ENCODE peak calls at places on chromosomes 2 and 18, in four cellular contexts. One of them, this sample, is unnamed.

GRCh38 chr2:38076250-38076709 is 329 bp upstream of the CYP1B1 start:
- DNase-seq in GM12878: no peak
- DNase-seq in K562: no peak
- DNase-seq in HepG2: no peak
- DNase-seq in this sample: peak

GRCh38 chr2:218607436-218608115 is at the start of gene PLCD4:
- DNase-seq in GM12878: no peak
- DNase-seq in K562: no peak
- DNase-seq in HepG2: no peak
- DNase-seq in this sample: no peak

GRCh38 chr18:9743200-9744016 is 35.3 kb downstream of the RAB31 start:
- DNase-seq in HepG2: peak
- DNase-seq in K562: peak
- DNase-seq in GM12878: no peak
- DNase-seq in this sample: peak

GRCh38 chr2:227360351-227360750 is 18.8 kb downstream of the TM4SF20 start:
- DNase-seq in K562: no peak
- DNase-seq in GM12878: no peak
- DNase-seq in HepG2: no peak
- DNase-seq in this sample: no peak

GRCh38 chr18:75407468-75408437 is 19.8 kb downstream of the SMIM21 start:
- DNase-seq in GM12878: no peak
- DNase-seq in K562: no peak
- DNase-seq in HepG2: no peak
- DNase-seq in this sample: no peak

GRCh38 chr2:67616749-67617148 is 219.6 kb downstream of the ETAA1 start:
- DNase-seq in GM12878: peak
- DNase-seq in HepG2: no peak
- DNase-seq in K562: no peak
- DNase-seq in this sample: no peak

GRCh38 chr18:50182516-50182915 is 12.4 kb downstream of the MYO5B start:
- DNase-seq in HepG2: no peak
- DNase-seq in K562: no peak
- DNase-seq in GM12878: no peak
- DNase-seq in this sample: no peak

GRCh38 chr2:123165616-123166015 is 859.5 kb upstream of the CNTNAP5 start:
- DNase-seq in GM12878: no peak
- DNase-seq in K562: no peak
- DNase-seq in HepG2: no peak
- DNase-seq in this sample: no peak

GRCh38 chr2:220894069-220894468 is 678.0 kb downstream of the EPHA4 start:
- DNase-seq in K562: no peak
- DNase-seq in GM12878: no peak
- DNase-seq in HepG2: no peak
- DNase-seq in this sample: no peak

GRCh38 chr2:98772531-98772930 is 41.6 kb upstream of the MGAT4A start:
- DNase-seq in GM12878: no peak
- DNase-seq in HepG2: no peak
- DNase-seq in K562: no peak
- DNase-seq in this sample: no peak

GRCh38 chr2:218028562-218029348 is 26.0 kb upstream of the TNS1 start:
- DNase-seq in GM12878: no peak
- DNase-seq in K562: no peak
- DNase-seq in HepG2: no peak
- DNase-seq in this sample: no peak

GRCh38 chr2:29844713-29845320 is 76.6 kb downstream of the ALK start:
- DNase-seq in K562: no peak
- DNase-seq in GM12878: no peak
- DNase-seq in HepG2: no peak
- DNase-seq in this sample: no peak

GRCh38 chr2:45329045-45329677 is 281.9 kb downstream of the SRBD1 start:
- DNase-seq in HepG2: peak
- DNase-seq in GM12878: no peak
- DNase-seq in K562: peak
- DNase-seq in this sample: no peak

GRCh38 chr2:102615620-102616436 is 3.5 kb upstream of the SLC9A2 start:
- DNase-seq in HepG2: peak
- DNase-seq in K562: peak
- DNase-seq in GM12878: no peak
- DNase-seq in this sample: peak

GRCh38 chr18:59686260-59686659 is 11.0 kb downstream of the CCBE1 start:
- DNase-seq in GM12878: no peak
- DNase-seq in HepG2: no peak
- DNase-seq in K562: no peak
- DNase-seq in this sample: no peak

GRCh38 chr2:196592331-196592911 is 47.1 kb upstream of the CCDC150 start:
- DNase-seq in K562: no peak
- DNase-seq in GM12878: no peak
- DNase-seq in HepG2: no peak
- DNase-seq in this sample: peak

GRCh38 chr2:120867290-120868231 is 131.9 kb downstream of the GLI2 start:
- DNase-seq in HepG2: no peak
- DNase-seq in GM12878: no peak
- DNase-seq in K562: peak
- DNase-seq in this sample: no peak

GRCh38 chr2:230885467-230886130 is 20.9 kb downstream of the ITM2C start:
- DNase-seq in GM12878: no peak
- DNase-seq in K562: peak
- DNase-seq in HepG2: no peak
- DNase-seq in this sample: peak

GRCh38 chr2:59462418-59463197 is 1090.8 kb downstream of the BCL11A start:
- DNase-seq in K562: no peak
- DNase-seq in GM12878: no peak
- DNase-seq in HepG2: no peak
- DNase-seq in this sample: no peak

GRCh38 chr18:76169733-76170132 is 325.3 kb downstream of the ZNF516 start:
- DNase-seq in GM12878: no peak
- DNase-seq in HepG2: no peak
- DNase-seq in K562: peak
- DNase-seq in this sample: peak

GRCh38 chr2:68237404-68237803 is 14.9 kb downstream of the PPP3R1 start:
- DNase-seq in K562: no peak
- DNase-seq in GM12878: no peak
- DNase-seq in HepG2: no peak
- DNase-seq in this sample: no peak

GRCh38 chr2:39118786-39119499 is 1.9 kb downstream of the SOS1 start:
- DNase-seq in HepG2: no peak
- DNase-seq in K562: no peak
- DNase-seq in GM12878: no peak
- DNase-seq in this sample: peak

GRCh38 chr18:2889761-2890192 is 43.0 kb downstream of the EMILIN2 start:
- DNase-seq in K562: no peak
- DNase-seq in GM12878: no peak
- DNase-seq in HepG2: peak
- DNase-seq in this sample: no peak

GRCh38 chr2:3126686-3127278 is 250.8 kb downstream of the EIPR1 start:
- DNase-seq in GM12878: no peak
- DNase-seq in K562: no peak
- DNase-seq in HepG2: no peak
- DNase-seq in this sample: no peak

GRCh38 chr2:235195921-235196320 is 244.1 kb downstream of the SH3BP4 start:
- DNase-seq in HepG2: no peak
- DNase-seq in GM12878: no peak
- DNase-seq in K562: no peak
- DNase-seq in this sample: no peak

GRCh38 chr2:239329972-239330572 is 70.7 kb downstream of the HDAC4 start:
- DNase-seq in HepG2: no peak
- DNase-seq in GM12878: no peak
- DNase-seq in K562: no peak
- DNase-seq in this sample: no peak

GRCh38 chr2:29902356-29902755 is 19.0 kb downstream of the ALK start:
- DNase-seq in HepG2: no peak
- DNase-seq in K562: no peak
- DNase-seq in GM12878: no peak
- DNase-seq in this sample: no peak

GRCh38 chr2:129883121-129883520 is 96.3 kb upstream of the RAB6C start:
- DNase-seq in K562: no peak
- DNase-seq in HepG2: no peak
- DNase-seq in GM12878: no peak
- DNase-seq in this sample: no peak

GRCh38 chr18:55401638-55402191 is 186.3 kb downstream of the TCF4 start:
- DNase-seq in HepG2: peak
- DNase-seq in GM12878: no peak
- DNase-seq in K562: no peak
- DNase-seq in this sample: no peak

GRCh38 chr2:119389615-119390306 is 23.0 kb downstream of the DBI start:
- DNase-seq in K562: peak
- DNase-seq in GM12878: no peak
- DNase-seq in HepG2: no peak
- DNase-seq in this sample: no peak

GRCh38 chr18:49321271-49321670 is 139.2 kb downstream of the DYM start:
- DNase-seq in HepG2: no peak
- DNase-seq in K562: no peak
- DNase-seq in GM12878: no peak
- DNase-seq in this sample: no peak

GRCh38 chr2:188293601-188294482 is 2.2 kb downstream of the GULP1 start:
- DNase-seq in HepG2: no peak
- DNase-seq in GM12878: no peak
- DNase-seq in K562: peak
- DNase-seq in this sample: peak

GRCh38 chr18:49476664-49477411 is 10.2 kb downstream of the C18orf32 start:
- DNase-seq in GM12878: no peak
- DNase-seq in K562: peak
- DNase-seq in HepG2: no peak
- DNase-seq in this sample: no peak

GRCh38 chr2:132589060-132589765 is 80.8 kb downstream of the LYPD1 start:
- DNase-seq in GM12878: no peak
- DNase-seq in K562: no peak
- DNase-seq in HepG2: no peak
- DNase-seq in this sample: no peak

GRCh38 chr2:209790066-209790728 is 18.6 kb downstream of the UNC80 start:
- DNase-seq in K562: no peak
- DNase-seq in GM12878: no peak
- DNase-seq in HepG2: no peak
- DNase-seq in this sample: no peak

GRCh38 chr18:11993264-11993916 is 12.1 kb downstream of the IMPA2 start:
- DNase-seq in GM12878: no peak
- DNase-seq in HepG2: no peak
- DNase-seq in K562: no peak
- DNase-seq in this sample: no peak

GRCh38 chr18:72833471-72833870 is 34.3 kb downstream of the NETO1 start:
- DNase-seq in K562: no peak
- DNase-seq in HepG2: no peak
- DNase-seq in GM12878: no peak
- DNase-seq in this sample: no peak

GRCh38 chr2:10903861-10904210 is 7.9 kb upstream of the KCNF1 start:
- DNase-seq in GM12878: no peak
- DNase-seq in K562: no peak
- DNase-seq in HepG2: no peak
- DNase-seq in this sample: no peak

DNA sequence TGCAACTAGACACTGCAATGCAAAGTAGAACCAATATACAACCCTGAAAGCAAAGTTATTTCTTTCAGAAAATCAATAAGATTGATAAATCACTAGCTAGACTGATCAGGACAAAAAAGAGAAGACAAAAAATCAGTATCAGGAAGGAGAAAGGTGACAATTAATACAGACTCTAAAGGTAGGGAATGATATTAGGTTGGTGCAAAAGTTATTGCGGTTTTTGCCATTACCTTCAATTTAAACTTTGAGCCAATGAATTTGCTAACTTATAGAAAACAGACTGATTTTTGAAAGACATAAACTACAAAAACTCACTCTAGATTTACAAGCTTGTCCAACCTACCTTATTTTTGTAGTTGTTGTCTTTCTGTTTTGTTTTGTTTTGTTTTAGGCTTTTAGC is 30.5 kb upstream of the MRPS9 start:
- DNase-seq in GM12878: no peak
- DNase-seq in K562: no peak
- DNase-seq in HepG2: no peak
- DNase-seq in this sample: no peak
- TF ChIP-seq FOXM1 in GM12878: no peak
- TF ChIP-seq FOXM1 in K562: no peak
- TF ChIP-seq FOXM1 in HepG2: no peak
- TF ChIP-seq FOXM1 in this sample: no peak

GRCh38 chr2:136070913-136071312 is 47.0 kb downstream of the CXCR4 start:
- DNase-seq in GM12878: no peak
- DNase-seq in K562: no peak
- DNase-seq in HepG2: no peak
- DNase-seq in this sample: no peak

GRCh38 chr2:136077138-136077537 is 40.8 kb downstream of the CXCR4 start:
- DNase-seq in GM12878: no peak
- DNase-seq in K562: no peak
- DNase-seq in HepG2: no peak
- DNase-seq in this sample: no peak

GRCh38 chr2:136068828-136069227 is 49.1 kb downstream of the CXCR4 start:
- DNase-seq in K562: no peak
- DNase-seq in GM12878: no peak
- DNase-seq in HepG2: no peak
- DNase-seq in this sample: no peak

GRCh38 chr2:136075466-136075865 is 42.5 kb downstream of the CXCR4 start:
- DNase-seq in K562: peak
- DNase-seq in GM12878: no peak
- DNase-seq in HepG2: no peak
- DNase-seq in this sample: no peak

GRCh38 chr2:136072616-136073015 is 45.3 kb downstream of the CXCR4 start:
- DNase-seq in K562: no peak
- DNase-seq in GM12878: no peak
- DNase-seq in HepG2: no peak
- DNase-seq in this sample: no peak
- TF ChIP-seq TARDBP in K562: no peak
- TF ChIP-seq TARDBP in GM12878: no peak
- TF ChIP-seq TARDBP in HepG2: no peak
- TF ChIP-seq TARDBP in this sample: no peak

GRCh38 chr2:974454-974853 is 23.8 kb downstream of the SNTG2 start:
- DNase-seq in K562: no peak
- DNase-seq in HepG2: no peak
- DNase-seq in GM12878: no peak
- DNase-seq in this sample: no peak
- TF ChIP-seq FOXM1 in K562: no peak
- TF ChIP-seq FOXM1 in HepG2: no peak
- TF ChIP-seq FOXM1 in GM12878: no peak
- TF ChIP-seq FOXM1 in this sample: no peak

GRCh38 chr2:202113571-202114142 is 40.6 kb downstream of the KIAA2012 start:
- DNase-seq in GM12878: no peak
- DNase-seq in K562: no peak
- DNase-seq in HepG2: peak
- DNase-seq in this sample: no peak
- TF ChIP-seq TARDBP in GM12878: no peak
- TF ChIP-seq TARDBP in K562: no peak
- TF ChIP-seq TARDBP in HepG2: no peak
- TF ChIP-seq TARDBP in this sample: no peak

DNA sequence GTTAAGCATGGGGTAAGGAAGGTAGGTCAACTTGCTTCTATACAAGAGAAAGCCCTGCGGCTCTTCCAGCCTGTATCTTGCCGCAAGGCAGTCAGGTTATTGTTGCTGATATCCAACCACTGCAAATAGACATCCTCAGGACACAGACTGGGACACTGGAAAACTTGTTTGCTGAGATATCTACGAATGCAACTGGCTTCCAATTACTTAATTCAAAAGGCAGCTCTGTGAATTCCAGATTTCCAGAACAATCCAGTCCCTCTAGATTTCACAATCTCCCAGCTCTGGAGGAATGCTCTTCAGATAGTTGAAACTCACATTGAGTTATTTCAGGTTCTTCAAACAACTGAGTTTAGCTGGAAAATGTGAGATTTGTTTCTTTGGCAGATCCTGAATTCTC is 34.6 kb upstream of the SP9 start:
- DNase-seq in GM12878: no peak
- DNase-seq in HepG2: peak
- DNase-seq in K562: no peak
- DNase-seq in this sample: no peak
- TF ChIP-seq FOXM1 in GM12878: no peak
- TF ChIP-seq FOXM1 in HepG2: no peak
- TF ChIP-seq FOXM1 in K562: no peak
- TF ChIP-seq FOXM1 in this sample: no peak